ENCODE peak calls at places on chromosomes 11 and 22, in seven cellular contexts. P is IMR-90, O is fibroblast of lung, H is iPS DF 6.9, X is heart right ventricle, V is right atrium auricular region, Z is RWPE2. W is an unnamed sample.

GRCh38 chr11:67356867-67357561 is 3.7 kb upstream of the POLD4 start:
- DNase-seq in P (peak; percentile 80), O (peak; percentile 73), H (no peak), X (peak; percentile 57), V (peak; percentile 78), Z (no peak), W (peak; percentile 75)

GRCh38 chr11:74636633-74637184 is 44.3 kb downstream of the POLD3 start:
- DNase-seq in P (peak; percentile 95), O (peak; percentile 91), H (no peak), X (no peak), V (no peak), Z (no peak), W (no peak)

GRCh38 chr11:66365166-66365565 is 6.4 kb downstream of the SLC29A2 start:
- DNase-seq in P (no peak), O (no peak), H (no peak), X (no peak), V (no peak), Z (no peak), W (no peak)

GRCh38 chr11:104484784-104485554 is 321.0 kb upstream of the PDGFD start:
- DNase-seq in P (peak; percentile 16), O (no peak), H (no peak), X (no peak), V (no peak), Z (no peak), W (no peak)

GRCh38 chr22:43243275-43243768 is 56.4 kb upstream of the TTLL12 start:
- DNase-seq in P (no peak), O (no peak), H (no peak), X (no peak), V (no peak), Z (no peak), W (no peak)

GRCh38 chr11:57476883-57477506 is 16.7 kb downstream of the RTN4RL2 start:
- DNase-seq in P (peak; percentile 17), O (peak; percentile 36), H (no peak), X (peak; percentile 36), V (no peak), Z (no peak), W (peak; percentile 79)

GRCh38 chr11:36454991-36455611 is 55.0 kb downstream of the TRAF6 start:
- DNase-seq in P (no peak), O (peak; percentile 50), H (no peak), X (peak; percentile 26), V (no peak), Z (no peak), W (peak; percentile 53)

GRCh38 chr11:61832758-61833157 is 4.7 kb downstream of the FADS2 start:
- DNase-seq in P (no peak), O (no peak), H (no peak), X (peak; percentile 43), V (no peak), Z (peak; percentile 32), W (no peak)

GRCh38 chr11:66467756-66468155 is 1.1 kb downstream of the PELI3 start:
- DNase-seq in P (no peak), O (no peak), H (no peak), X (no peak), V (no peak), Z (no peak), W (peak; percentile 71)

DNA sequence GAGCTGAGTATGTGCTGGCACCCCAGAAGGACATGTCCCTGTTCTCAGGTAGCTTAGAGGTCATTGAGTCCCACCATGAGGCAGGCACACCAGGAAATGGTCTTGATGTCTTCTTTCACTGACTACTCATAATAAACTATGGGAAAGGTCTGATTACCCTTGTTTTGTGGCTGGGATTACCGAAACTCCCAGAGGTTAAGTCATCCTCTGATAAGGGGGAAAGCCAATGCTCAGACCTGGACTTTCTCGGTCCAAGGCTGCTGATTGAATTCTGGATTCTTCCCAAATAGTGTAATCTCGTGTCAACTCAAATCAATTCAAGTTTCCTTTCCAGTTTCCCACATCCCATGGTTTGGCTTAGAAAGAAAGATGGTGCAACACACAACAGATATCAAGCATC is 3.7 kb upstream of the CD44 start:
- DNase-seq in P (no peak), O (peak; percentile 64), H (no peak), X (no peak), V (no peak), Z (no peak), W (no peak)
- H3K4me1 ChIP-seq in P (peaks cover 7% of the 10 kb centered on the region), O (peaks cover 6% of the 10 kb centered on the region), H (peaks cover 3% of the 10 kb centered on the region), X (peaks cover 22% of the 10 kb centered on the region), V (peaks cover 15% of the 10 kb centered on the region), Z (peaks cover 9% of the 10 kb centered on the region), W (peaks cover 2% of the 10 kb centered on the region)

GRCh38 chr11:64810891-64811272 is 531 bp upstream of the MEN1 start:
- DNase-seq in P (no peak), O (no peak), H (no peak), X (no peak), V (no peak), Z (no peak), W (no peak)

GRCh38 chr11:64813826-64814225 is 3.5 kb upstream of the MEN1 start:
- DNase-seq in P (no peak), O (no peak), H (no peak), X (no peak), V (no peak), Z (no peak), W (no peak)

GRCh38 chr11:64805481-64805880 is 2.5 kb upstream of the MAP4K2 start:
- DNase-seq in P (no peak), O (no peak), H (no peak), X (no peak), V (no peak), Z (no peak), W (peak; percentile 37)

GRCh38 chr11:64810271-64810890 is at the start of gene MEN1:
- DNase-seq in P (peak; percentile 93), O (peak; percentile 95), H (peak; percentile 90), X (peak; percentile 96), V (peak; percentile 97), Z (peak; percentile 97), W (peak; percentile 99)

DNA sequence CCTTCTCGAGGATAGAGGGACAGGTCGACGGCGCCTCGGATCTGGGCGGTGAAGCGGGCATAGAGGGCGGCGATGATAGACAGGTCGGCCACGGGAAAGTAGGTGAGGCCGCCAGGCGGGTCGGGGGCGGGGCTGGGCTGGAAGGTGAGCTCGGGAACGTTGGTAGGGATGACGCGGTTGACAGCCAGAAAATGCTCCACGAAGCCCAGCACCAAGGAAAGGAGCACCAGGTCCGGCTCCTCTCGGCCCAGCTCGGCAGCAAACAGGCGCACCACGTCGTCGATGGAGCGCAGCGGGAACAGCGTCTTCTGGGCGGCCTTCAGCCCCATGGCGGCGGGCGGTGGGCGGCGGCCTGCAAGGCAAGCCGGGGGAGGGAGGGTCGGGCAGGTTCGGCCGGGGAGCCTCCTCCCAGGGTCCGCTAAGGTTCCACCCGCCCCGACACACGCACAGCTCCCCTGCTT is 540 bp downstream of the MEN1 start:
- DNase-seq in P (no peak), O (peak; percentile 14), H (no peak), X (no peak), V (no peak), Z (no peak), W (peak; percentile 61)
- H3K27ac ChIP-seq in P (peak overlapping the region; percentile 39), O (peak overlapping the region; percentile 57), H (no peak overlapping the region), X (peak overlapping the region; percentile 59), V (peak overlapping the region; percentile 72), Z (peak overlapping the region; percentile 28), W (no peak overlapping the region)

GRCh38 chr22:22193923-22194322 is 50.7 kb upstream of the VPREB1 start:
- DNase-seq in P (no peak), O (no peak), H (no peak), X (no peak), V (no peak), Z (no peak), W (no peak)
- H3K4me1 ChIP-seq in P (no peaks in the 10 kb centered on the region), O (no peaks in the 10 kb centered on the region), H (no peaks in the 10 kb centered on the region), X (no peaks in the 10 kb centered on the region), V (no peaks in the 10 kb centered on the region), Z (no peaks in the 10 kb centered on the region), W (no peaks in the 10 kb centered on the region)

DNA sequence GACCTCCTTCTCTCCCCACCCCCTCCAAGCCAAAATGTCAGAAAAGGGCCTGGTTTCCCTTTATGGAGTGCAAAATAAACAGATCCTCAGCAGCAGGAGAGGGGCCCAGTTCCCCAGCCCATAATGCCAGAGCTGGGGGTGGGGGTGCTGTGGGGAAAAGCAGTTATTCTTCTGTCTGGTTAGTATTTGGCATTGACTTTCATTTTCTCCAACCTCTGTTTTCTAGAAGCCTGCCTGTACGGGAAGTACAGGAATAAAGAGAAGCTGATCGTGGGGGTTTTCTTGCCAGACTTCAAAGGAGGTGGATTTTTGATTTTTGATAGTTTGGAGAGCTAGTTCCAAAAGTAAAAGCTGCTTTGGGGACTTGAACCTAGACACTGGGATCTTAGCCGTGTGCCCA is 22.4 kb downstream of the FLI1 start:
- DNase-seq in P (no peak), O (no peak), H (no peak), X (peak; percentile 22), V (no peak), Z (no peak), W (peak; percentile 55)
- H3K27ac ChIP-seq in P (peak overlapping the region; percentile 82), O (peak overlapping the region; percentile 24), H (no peak overlapping the region), X (peak overlapping the region; percentile 65), V (peak overlapping the region; percentile 76), Z (no peak overlapping the region), W (peak overlapping the region; percentile 88)

GRCh38 chr11:130693543-130693942 is 222.7 kb downstream of the SNX19 start:
- DNase-seq in P (no peak), O (no peak), H (no peak), X (no peak), V (no peak), Z (no peak), W (no peak)

GRCh38 chr11:130700092-130700491 is 216.2 kb downstream of the SNX19 start:
- DNase-seq in P (no peak), O (no peak), H (no peak), X (no peak), V (no peak), Z (no peak), W (no peak)

GRCh38 chr11:130699561-130699960 is 216.7 kb downstream of the SNX19 start:
- DNase-seq in P (no peak), O (no peak), H (no peak), X (no peak), V (no peak), Z (no peak), W (no peak)

GRCh38 chr11:130703489-130704190 is 212.6 kb downstream of the SNX19 start:
- DNase-seq in P (no peak), O (no peak), H (no peak), X (no peak), V (no peak), Z (no peak), W (no peak)

GRCh38 chr11:130698174-130698573 is 218.1 kb downstream of the SNX19 start:
- DNase-seq in P (no peak), O (no peak), H (no peak), X (no peak), V (no peak), Z (no peak), W (no peak)
- H3K4me1 ChIP-seq in P (peaks cover 1% of the 10 kb centered on the region), O (no peaks in the 10 kb centered on the region), H (no peaks in the 10 kb centered on the region), X (no peaks in the 10 kb centered on the region), V (no peaks in the 10 kb centered on the region), Z (no peaks in the 10 kb centered on the region), W (no peaks in the 10 kb centered on the region)

DNA sequence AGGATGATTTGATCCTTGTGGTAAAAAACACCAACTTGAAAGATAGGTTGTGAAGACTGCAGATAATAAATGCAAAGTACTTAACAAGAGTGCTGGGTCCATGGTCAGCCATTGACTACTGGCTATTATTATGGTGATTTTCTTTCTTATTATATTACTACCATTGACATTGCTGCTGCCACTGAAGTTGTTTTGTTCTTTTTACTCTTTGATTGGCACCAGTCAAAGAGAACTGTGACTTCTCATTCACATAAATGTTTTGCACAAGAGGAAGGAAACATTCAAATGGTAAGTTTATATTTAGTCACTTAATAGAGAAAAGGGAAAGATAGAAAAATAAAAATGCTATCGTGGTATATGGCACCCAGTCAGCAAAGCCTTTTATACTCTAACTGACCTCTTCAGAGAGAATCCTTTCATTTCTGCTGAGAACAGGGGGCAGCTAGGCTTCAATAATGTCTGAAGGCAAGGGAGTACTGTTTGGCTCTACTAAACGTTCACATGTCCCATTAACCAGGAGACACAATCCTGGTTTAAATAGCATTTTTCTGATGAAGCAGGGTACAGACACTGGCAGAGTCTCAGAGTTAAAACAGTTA is 64.8 kb downstream of the LRRC4C start:
- DNase-seq in P (no peak), O (no peak), H (no peak), X (no peak), V (no peak), Z (no peak), W (no peak)
- H3K27ac ChIP-seq in P (no peak overlapping the region), O (no peak overlapping the region), H (peak overlapping the region; percentile 92), X (no peak overlapping the region), V (no peak overlapping the region), Z (no peak overlapping the region), W (no peak overlapping the region)

W was measured in right cardiac atrium.